ENCODE peak calls at places on chromosome 6, in five cellular contexts. C is WERI-Rb-1, Q is gastrocnemius medialis, I is right lobe of liver, U is heart right ventricle. Z is an unnamed sample.
A peak's percentile ranks its signal among the peaks of the same experiment; 100 is the strongest.

GRCh38 chr6:169173532-169174268 is 79.9 kb downstream of the THBS2 start:
- DNase-seq in Q (no peak), C (no peak), I (no peak), U (no peak), Z (no peak)

GRCh38 chr6:159306134-159306537 is 136.9 kb downstream of the FNDC1 start:
- DNase-seq in C (no peak), U (no peak), Q (peak; percentile 14), I (peak; percentile 75), Z (no peak)

GRCh38 chr6:4714961-4715501 is 61.2 kb upstream of the CDYL start:
- DNase-seq in I (no peak), Q (no peak), C (no peak), U (no peak), Z (no peak)

GRCh38 chr6:64504509-64504908 is 868.9 kb downstream of the PHF3 start:
- DNase-seq in U (no peak), I (no peak), Q (no peak), C (no peak), Z (no peak)

GRCh38 chr6:32668226-32668747 is 1.8 kb upstream of the HLA-DQB1 start:
- DNase-seq in Q (no peak), C (no peak), U (peak; percentile 78), I (no peak), Z (peak; percentile 28)

GRCh38 chr6:121686611-121687023 is 251.2 kb downstream of the GJA1 start:
- DNase-seq in Q (no peak), C (no peak), U (no peak), I (no peak), Z (no peak)

GRCh38 chr6:135182120-135182992 is 1.2 kb downstream of the MYB start:
- DNase-seq in Q (no peak), C (peak; percentile 25), U (no peak), I (peak; percentile 62), Z (no peak)

GRCh38 chr6:13511913-13512717 is 24.7 kb upstream of the GFOD1 start:
- DNase-seq in Q (no peak), U (peak; percentile 51), C (no peak), I (peak; percentile 66), Z (no peak)

GRCh38 chr6:113857565-113858066 is 471 bp downstream of the MARCKS start:
- DNase-seq in I (peak; percentile 45), U (peak; percentile 4), C (peak; percentile 26), Q (no peak), Z (no peak)

GRCh38 chr6:30129270-30129669 is 6.7 kb upstream of the TRIM40 start:
- DNase-seq in Q (no peak), C (no peak), I (no peak), U (no peak), Z (no peak)

GRCh38 chr6:169058634-169059033 is 195.0 kb downstream of the THBS2 start:
- DNase-seq in I (no peak), U (no peak), Q (no peak), C (no peak), Z (no peak)

GRCh38 chr6:111938710-111939109 is 65.5 kb upstream of the FYN start:
- DNase-seq in Q (no peak), C (no peak), U (no peak), I (no peak), Z (no peak)

GRCh38 chr6:52554684-52555280 is 22.1 kb downstream of the TRAM2 start:
- DNase-seq in C (no peak), I (no peak), U (no peak), Q (no peak), Z (no peak)

GRCh38 chr6:88636871-88637270 is 326.5 kb downstream of the RNGTT start:
- DNase-seq in Q (no peak), C (no peak), I (no peak), U (no peak), Z (no peak)

GRCh38 chr6:42369568-42369967 is 82.2 kb downstream of the TRERF1 start:
- DNase-seq in C (no peak), U (no peak), Q (no peak), I (no peak), Z (no peak)

GRCh38 chr6:129598244-129599187 is 111.5 kb downstream of the ARHGAP18 start:
- DNase-seq in U (peak; percentile 20), I (no peak), C (no peak), Q (no peak), Z (no peak)

DNA sequence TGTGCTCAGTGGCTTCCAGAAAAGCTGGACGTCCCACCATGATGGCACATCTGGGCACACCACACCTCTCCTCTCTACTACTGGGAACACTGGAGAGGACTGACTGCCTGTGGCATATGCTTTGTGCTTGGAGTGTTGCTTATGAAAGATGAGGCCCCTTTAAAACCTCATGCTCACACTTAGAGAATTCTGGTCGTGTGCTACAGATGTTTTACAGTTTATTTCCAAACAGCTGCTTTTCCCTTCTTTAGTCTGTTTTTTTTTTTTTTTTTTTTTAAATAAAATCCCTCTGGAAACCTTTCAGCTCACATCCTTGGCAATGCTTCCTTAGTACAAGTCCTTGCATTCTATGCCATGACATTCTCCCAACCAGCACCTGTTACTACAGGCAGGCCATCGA is 60.3 kb downstream of the BMP6 start:
- DNase-seq in I (no peak), C (no peak), U (no peak), Q (no peak), Z (no peak)
- H3K4me3 ChIP-seq in I (no peak overlapping the region), C (no peak overlapping the region), U (no peak overlapping the region), Q (no peak overlapping the region), Z (no peak overlapping the region)

GRCh38 chr6:128520436-128521301 is at the start of gene PTPRK:
- DNase-seq in Q (peak; percentile 91), C (peak; percentile 94), U (peak; percentile 93), I (peak; percentile 96), Z (peak; percentile 93)
- H3K4me3 ChIP-seq in Q (peak within 1 kb of the TSS; percentile 97), C (peak within 1 kb of the TSS; percentile 95), U (peak within 1 kb of the TSS; percentile 91), I (peak within 1 kb of the TSS; percentile 80), Z (peak within 1 kb of the TSS; percentile 84)

GRCh38 chr6:128073389-128073788 is 172.5 kb upstream of the THEMIS start:
- DNase-seq in C (no peak), Q (no peak), I (no peak), U (no peak), Z (no peak)

GRCh38 chr6:128079026-128079425 is 178.2 kb upstream of the THEMIS start:
- DNase-seq in I (no peak), U (no peak), Q (no peak), C (no peak), Z (no peak)

GRCh38 chr6:128076843-128077242 is 176.0 kb upstream of the THEMIS start:
- DNase-seq in C (no peak), U (no peak), Q (no peak), I (no peak), Z (no peak)

GRCh38 chr6:128074561-128074960 is 173.7 kb upstream of the THEMIS start:
- DNase-seq in Q (no peak), U (no peak), I (no peak), C (no peak), Z (no peak)

GRCh38 chr6:128078276-128078675 is 177.4 kb upstream of the THEMIS start:
- DNase-seq in U (no peak), I (no peak), C (no peak), Q (no peak), Z (no peak)
- H3K4me3 ChIP-seq in U (no peak overlapping the region), I (no peak overlapping the region), C (no peak overlapping the region), Q (no peak overlapping the region), Z (no peak overlapping the region)

DNA sequence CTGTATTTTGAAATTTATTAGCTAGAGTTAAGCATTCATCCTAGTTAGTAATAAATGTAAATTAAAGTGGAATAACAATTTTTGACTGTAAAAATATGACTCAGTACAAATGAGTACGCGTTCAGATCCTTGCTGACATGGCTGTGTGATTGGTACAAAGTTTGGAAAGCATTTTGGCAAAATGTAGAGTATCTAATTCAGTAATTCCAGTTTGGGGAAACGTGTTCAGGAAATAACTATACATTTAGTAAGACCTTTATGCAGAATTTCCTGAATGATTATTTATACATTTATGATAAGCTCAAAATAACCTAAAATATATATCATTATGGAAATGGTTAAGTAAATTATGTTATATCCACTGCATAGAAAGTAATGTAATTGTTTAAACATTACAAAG is 8.0 kb downstream of the VTA1 start:
- DNase-seq in U (no peak), Q (no peak), I (no peak), C (no peak), Z (no peak)
- H3K4me3 ChIP-seq in U (no peak overlapping the region), Q (no peak overlapping the region), I (no peak overlapping the region), C (no peak overlapping the region), Z (no peak overlapping the region)

GRCh38 chr6:92274588-92274987 is 1144.8 kb downstream of the EPHA7 start:
- DNase-seq in U (no peak), I (no peak), C (no peak), Q (no peak), Z (no peak)
- H3K4me3 ChIP-seq in U (no peak overlapping the region), I (no peak overlapping the region), C (no peak overlapping the region), Q (no peak overlapping the region), Z (no peak overlapping the region)

DNA sequence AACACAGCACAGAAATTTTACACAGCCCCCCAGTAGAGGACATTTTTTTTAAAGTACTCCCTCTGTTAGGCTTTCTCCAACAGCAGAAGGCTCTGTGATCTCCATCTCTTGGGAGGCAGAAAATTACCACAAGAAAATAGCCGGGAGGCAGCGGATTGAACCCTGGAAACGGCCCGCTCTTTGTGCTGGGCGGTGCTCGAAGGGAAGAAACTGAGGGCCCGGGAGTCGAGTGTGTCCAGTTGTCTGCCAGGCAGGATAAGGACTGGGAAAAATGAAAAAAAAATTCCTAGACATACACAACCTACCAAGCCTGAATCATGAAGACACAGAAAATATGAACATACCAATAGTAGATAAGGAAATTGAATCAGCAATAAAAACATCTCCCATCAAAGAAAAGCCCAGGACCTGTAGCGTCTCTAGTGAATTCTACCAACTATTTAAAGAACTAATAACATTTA is 31.5 kb downstream of the POM121L2 start:
- DNase-seq in C (no peak), I (no peak), Q (no peak), U (no peak), Z (no peak)
- H3K4me3 ChIP-seq in C (no peak overlapping the region), I (no peak overlapping the region), Q (no peak overlapping the region), U (no peak overlapping the region), Z (no peak overlapping the region)

Z was measured in uterus.